ENCODE peak calls at places on chromosomes 16 and 17, in five cellular contexts. C is HCT116, T is H9, X is fibroblast of lung, L is K562. R is an unnamed sample.

GRCh38 chr16:47753620-47754019 is 292.5 kb downstream of the PHKB start:
- DNase-seq in X (no peak), C (no peak), L (no peak), T (no peak), R (no peak)

GRCh38 chr17:42618442-42619150 is 9.1 kb downstream of the TUBG1 start:
- DNase-seq in L (peak; percentile 72), X (peak; percentile 19), C (no peak), T (peak; percentile 91), R (no peak)

GRCh38 chr17:74345433-74346241 is 16.0 kb downstream of the BTBD17 start:
- DNase-seq in L (no peak), C (no peak), T (no peak), X (no peak), R (no peak)

GRCh38 chr16:4679854-4680636 is 13.3 kb upstream of the NUDT16L1 start:
- DNase-seq in X (peak; percentile 80), C (no peak), L (no peak), T (no peak), R (peak; percentile 92)

GRCh38 chr16:57377080-57377841 is 5.0 kb downstream of the CX3CL1 start:
- DNase-seq in X (no peak), T (peak; percentile 48), C (no peak), L (no peak), R (no peak)

GRCh38 chr16:77304134-77304533 is 104.9 kb downstream of the SYCE1L start:
- DNase-seq in L (no peak), X (no peak), T (no peak), C (no peak), R (no peak)

GRCh38 chr16:12079411-12079965 is 103.0 kb downstream of the SNX29 start:
- DNase-seq in X (no peak), C (no peak), L (no peak), T (no peak), R (no peak)

GRCh38 chr17:19461139-19461538 is 50.1 kb downstream of the RNF112 start:
- DNase-seq in L (no peak), X (no peak), C (no peak), T (peak; percentile 85), R (no peak)

GRCh38 chr16:70157105-70157476 is 16.5 kb upstream of the CLEC18C start:
- DNase-seq in C (no peak), T (no peak), L (peak; percentile 5), X (no peak), R (no peak)

GRCh38 chr16:17304814-17305169 is 166.0 kb downstream of the XYLT1 start:
- DNase-seq in L (no peak), X (peak; percentile 52), T (no peak), C (no peak), R (no peak)

GRCh38 chr16:55811811-55812210 is 21.1 kb downstream of the CES1 start:
- DNase-seq in T (no peak), L (no peak), X (no peak), C (no peak), R (no peak)

GRCh38 chr17:1762233-1762905 is 509 bp downstream of the SERPINF1 start:
- DNase-seq in C (no peak), T (no peak), L (peak; percentile 47), X (peak; percentile 79), R (no peak)

GRCh38 chr17:50631195-50631907 is 3.3 kb upstream of the ABCC3 start:
- DNase-seq in C (no peak), T (no peak), X (no peak), L (no peak), R (peak; percentile 68)

GRCh38 chr17:35630530-35631148 is 43.5 kb downstream of the AP2B1 start:
- DNase-seq in X (peak; percentile 21), C (peak; percentile 27), T (no peak), L (no peak), R (no peak)

GRCh38 chr17:64732336-64733006 is 70.4 kb upstream of the SMURF2 start:
- DNase-seq in L (no peak), C (no peak), T (no peak), X (peak; percentile 86), R (peak; percentile 84)

GRCh38 chr17:16941072-16941641 is 30.8 kb downstream of the TNFRSF13B start:
- DNase-seq in T (peak; percentile 26), L (no peak), C (no peak), X (no peak), R (no peak)

GRCh38 chr17:22268214-22268911 is 576.0 kb downstream of the KCNJ18 start:
- DNase-seq in X (no peak), L (peak; percentile 51), T (no peak), C (no peak), R (no peak)
- H3K9me3 ChIP-seq in X (no peaks in the 10 kb centered on the region), L (no peaks in the 10 kb centered on the region), T (peaks cover 66% of the 10 kb centered on the region), C (peaks cover 28% of the 10 kb centered on the region), R (no peaks in the 10 kb centered on the region)

GRCh38 chr17:38893113-38893512 is 23.3 kb downstream of the LASP1 start:
- DNase-seq in C (no peak), T (peak; percentile 30), X (no peak), L (no peak), R (no peak)

GRCh38 chr17:38892620-38893019 is 22.8 kb downstream of the LASP1 start:
- DNase-seq in X (no peak), C (no peak), L (no peak), T (peak; percentile 31), R (no peak)

GRCh38 chr17:38891441-38891840 is 21.6 kb downstream of the LASP1 start:
- DNase-seq in C (no peak), L (no peak), T (no peak), X (no peak), R (peak; percentile 41)

GRCh38 chr17:38893612-38894011 is 23.8 kb downstream of the LASP1 start:
- DNase-seq in L (no peak), T (peak; percentile 47), X (no peak), C (no peak), R (no peak)

DNA sequence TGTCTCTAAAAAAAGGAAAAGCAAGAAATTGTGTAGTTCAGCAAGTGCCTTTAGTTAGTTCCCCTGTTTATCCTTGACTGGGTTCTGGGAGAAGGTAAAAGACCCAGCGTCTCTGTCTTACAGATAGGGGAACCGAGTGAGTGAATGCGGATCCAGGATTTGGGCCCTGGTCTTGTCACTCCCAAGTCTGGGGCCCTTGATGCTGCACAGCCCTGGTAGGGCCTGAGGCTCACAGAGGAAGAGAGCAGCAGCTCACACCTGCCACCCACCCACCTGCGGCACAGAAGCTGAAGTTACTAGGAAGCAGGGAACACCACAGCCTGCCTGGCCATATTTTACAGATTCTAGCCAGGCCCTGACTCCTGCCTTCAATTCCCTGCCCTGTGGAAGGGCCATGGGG is 22.2 kb downstream of the LASP1 start:
- DNase-seq in C (no peak), X (no peak), L (no peak), T (peak; percentile 34), R (no peak)
- H3K9ac ChIP-seq in C (no peak overlapping the region), X (no peak overlapping the region), L (no peak overlapping the region), T (no peak overlapping the region), R (no peak overlapping the region)

DNA sequence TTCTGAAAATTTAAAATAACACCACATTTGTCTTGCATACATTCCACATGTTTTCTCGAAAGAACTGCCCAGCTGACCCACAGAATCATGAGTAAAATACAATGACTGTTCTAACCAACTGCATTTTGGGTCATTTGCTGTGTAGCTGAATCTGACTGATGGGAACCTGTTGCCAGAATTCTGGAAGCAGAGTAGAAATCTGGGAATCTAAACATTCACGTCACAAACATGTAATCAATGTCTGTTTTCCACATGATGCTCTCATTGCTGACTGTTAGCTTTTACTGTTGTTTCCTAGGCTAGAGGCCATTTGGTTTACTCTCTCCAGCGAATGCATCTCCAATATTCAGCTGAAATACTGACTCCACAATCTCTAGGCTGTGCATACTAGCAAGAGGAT is 710.1 kb downstream of the KCNJ2 start:
- DNase-seq in L (no peak), X (peak; percentile 86), C (no peak), T (no peak), R (no peak)
- H3K9me3 ChIP-seq in L (no peaks in the 10 kb centered on the region), X (no peaks in the 10 kb centered on the region), C (no peaks in the 10 kb centered on the region), T (no peaks in the 10 kb centered on the region), R (no peaks in the 10 kb centered on the region)

GRCh38 chr17:39096435-39097158 is 54.8 kb downstream of the PLXDC1 start:
- DNase-seq in C (no peak), T (no peak), L (no peak), X (no peak), R (no peak)

GRCh38 chr17:39098474-39099090 is 52.9 kb downstream of the PLXDC1 start:
- DNase-seq in T (no peak), X (no peak), L (no peak), C (no peak), R (no peak)

GRCh38 chr17:39095309-39095686 is 56.1 kb downstream of the PLXDC1 start:
- DNase-seq in T (no peak), X (no peak), L (no peak), C (no peak), R (no peak)

GRCh38 chr17:39097159-39097519 is 54.3 kb downstream of the PLXDC1 start:
- DNase-seq in T (no peak), L (no peak), X (no peak), C (no peak), R (no peak)

GRCh38 chr17:39097537-39097936 is 53.9 kb downstream of the PLXDC1 start:
- DNase-seq in L (no peak), T (no peak), X (no peak), C (no peak), R (no peak)
- H3K9ac ChIP-seq in L (no peak overlapping the region), T (no peak overlapping the region), X (no peak overlapping the region), C (no peak overlapping the region), R (no peak overlapping the region)

GRCh38 chr16:60491258-60491657 is 1545.0 kb downstream of the CDH8 start:
- DNase-seq in L (no peak), T (no peak), C (no peak), X (no peak), R (no peak)

GRCh38 chr16:60485877-60486489 is 1550.3 kb downstream of the CDH8 start:
- DNase-seq in X (no peak), L (no peak), C (no peak), T (no peak), R (no peak)
- H3K9me3 ChIP-seq in X (no peaks in the 10 kb centered on the region), L (no peaks in the 10 kb centered on the region), C (peaks cover 17% of the 10 kb centered on the region), T (no peaks in the 10 kb centered on the region), R (no peaks in the 10 kb centered on the region)

GRCh38 chr16:648071-648785 is 937 bp upstream of the WDR90 start:
- DNase-seq in C (no peak), X (no peak), L (no peak), T (peak; percentile 71), R (no peak)
- H3K9ac ChIP-seq in C (peak overlapping the region; percentile 82), X (peak overlapping the region; percentile 83), L (no peak overlapping the region), T (peak overlapping the region; percentile 23), R (peak overlapping the region; percentile 54)

R was measured in kidney.